ENCODE peak calls at places on chromosomes 12 and 14, in ten cellular contexts. H, O, P, D, X, Z, B, V, S and A are unnamed samples.

GRCh38 chr14:80414080-80414479 is 202.8 kb upstream of the DIO2 start:
- DNase-seq in H (no peak), O (no peak), P (no peak), D (no peak), X (no peak), Z (no peak), B (no peak), V (no peak), S (no peak), A (no peak)

GRCh38 chr12:66071556-66071955 is 59.0 kb downstream of the LLPH start:
- DNase-seq in H (no peak), O (no peak), P (no peak), D (no peak), X (no peak), Z (no peak), B (no peak), V (no peak), S (no peak), A (no peak)

GRCh38 chr12:50620050-50620974 is 115.5 kb downstream of the DIP2B start:
- DNase-seq in H (peak; percentile 29), O (no peak), P (peak; percentile 95), D (peak; percentile 55), X (no peak), Z (no peak), B (no peak), V (peak; percentile 85), S (no peak), A (no peak)

GRCh38 chr12:1935700-1936378 is 17.4 kb upstream of the CACNA2D4 start:
- DNase-seq in H (no peak), O (peak; percentile 54), P (no peak), D (no peak), X (no peak), Z (no peak), B (no peak), V (no peak), S (no peak), A (no peak)

GRCh38 chr12:27973487-27973890 is 956 bp upstream of the PTHLH start:
- DNase-seq in H (no peak), O (no peak), P (peak; percentile 69), D (no peak), X (no peak), Z (no peak), B (no peak), V (peak; percentile 41), S (no peak), A (no peak)

GRCh38 chr14:90717916-90718315 is 98.3 kb downstream of the TTC7B start:
- DNase-seq in H (no peak), O (no peak), P (peak; percentile 63), D (no peak), X (no peak), Z (no peak), B (no peak), V (peak; percentile 53), S (no peak), A (no peak)

GRCh38 chr14:75273272-75274044 is 5.2 kb upstream of the FOS start:
- DNase-seq in H (no peak), O (no peak), P (peak; percentile 93), D (no peak), X (no peak), Z (no peak), B (no peak), V (peak; percentile 98), S (no peak), A (no peak)

GRCh38 chr14:62077676-62078261 is 315.5 kb downstream of the SNAPC1 start:
- DNase-seq in H (no peak), O (no peak), P (no peak), D (no peak), X (no peak), Z (no peak), B (peak; percentile 68), V (no peak), S (no peak), A (no peak)

GRCh38 chr14:69481815-69482568 is 2.5 kb upstream of the PLEKHD1 start:
- DNase-seq in H (no peak), O (no peak), P (no peak), D (no peak), X (no peak), Z (no peak), B (no peak), V (no peak), S (no peak), A (no peak)

GRCh38 chr12:131231194-131231980 is 277.7 kb downstream of the ADGRD1 start:
- DNase-seq in H (no peak), O (no peak), P (no peak), D (no peak), X (no peak), Z (peak; percentile 50), B (no peak), V (no peak), S (no peak), A (no peak)

GRCh38 chr14:61080591-61081010 is 99.6 kb downstream of the SLC38A6 start:
- DNase-seq in H (no peak), O (no peak), P (peak; percentile 83), D (no peak), X (peak; percentile 66), Z (no peak), B (no peak), V (peak; percentile 80), S (no peak), A (no peak)

GRCh38 chr12:14393736-14394135 is 28.3 kb downstream of the ATF7IP start:
- DNase-seq in H (no peak), O (no peak), P (peak; percentile 39), D (no peak), X (no peak), Z (no peak), B (no peak), V (no peak), S (no peak), A (no peak)
- H3K27ac ChIP-seq in H (no peak overlapping the region), O (peak overlapping the region; percentile 63), P (no peak overlapping the region), D (peak overlapping the region; percentile 93), X (peak overlapping the region; percentile 65), Z (no peak overlapping the region), B (no peak overlapping the region), V (no peak overlapping the region), S (no peak overlapping the region), A (peak overlapping the region; percentile 29)

DNA sequence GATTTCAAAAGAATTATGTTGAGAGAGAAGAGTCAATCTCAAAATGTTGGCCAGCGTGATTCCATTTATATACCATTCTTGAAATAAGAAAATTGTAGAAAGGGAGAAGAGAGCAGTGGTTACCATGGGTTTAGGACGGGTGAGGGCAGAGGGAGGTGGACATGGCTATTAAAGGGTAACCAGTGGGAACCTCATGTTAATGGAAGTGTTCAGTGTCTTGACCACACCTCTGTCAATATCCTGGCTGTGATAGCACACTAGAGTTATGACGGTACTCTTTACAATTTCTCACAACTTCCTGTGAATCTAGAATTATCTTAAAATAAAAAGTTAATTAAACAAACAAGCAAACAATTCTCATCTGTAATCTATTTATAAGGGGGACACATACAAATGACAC is 821.2 kb downstream of the VRK1 start:
- DNase-seq in H (no peak), O (no peak), P (no peak), D (no peak), X (no peak), Z (no peak), B (no peak), V (no peak), S (no peak), A (no peak)
- H3K9me3 ChIP-seq in H (peaks cover 3% of the 10 kb centered on the region), O (peaks cover 20% of the 10 kb centered on the region), P (peaks cover 8% of the 10 kb centered on the region), D (peaks cover 13% of the 10 kb centered on the region), X (no peaks in the 10 kb centered on the region), Z (no peaks in the 10 kb centered on the region), B (no peaks in the 10 kb centered on the region), V (no peaks in the 10 kb centered on the region), S (no peaks in the 10 kb centered on the region), A (peaks cover 5% of the 10 kb centered on the region)

DNA sequence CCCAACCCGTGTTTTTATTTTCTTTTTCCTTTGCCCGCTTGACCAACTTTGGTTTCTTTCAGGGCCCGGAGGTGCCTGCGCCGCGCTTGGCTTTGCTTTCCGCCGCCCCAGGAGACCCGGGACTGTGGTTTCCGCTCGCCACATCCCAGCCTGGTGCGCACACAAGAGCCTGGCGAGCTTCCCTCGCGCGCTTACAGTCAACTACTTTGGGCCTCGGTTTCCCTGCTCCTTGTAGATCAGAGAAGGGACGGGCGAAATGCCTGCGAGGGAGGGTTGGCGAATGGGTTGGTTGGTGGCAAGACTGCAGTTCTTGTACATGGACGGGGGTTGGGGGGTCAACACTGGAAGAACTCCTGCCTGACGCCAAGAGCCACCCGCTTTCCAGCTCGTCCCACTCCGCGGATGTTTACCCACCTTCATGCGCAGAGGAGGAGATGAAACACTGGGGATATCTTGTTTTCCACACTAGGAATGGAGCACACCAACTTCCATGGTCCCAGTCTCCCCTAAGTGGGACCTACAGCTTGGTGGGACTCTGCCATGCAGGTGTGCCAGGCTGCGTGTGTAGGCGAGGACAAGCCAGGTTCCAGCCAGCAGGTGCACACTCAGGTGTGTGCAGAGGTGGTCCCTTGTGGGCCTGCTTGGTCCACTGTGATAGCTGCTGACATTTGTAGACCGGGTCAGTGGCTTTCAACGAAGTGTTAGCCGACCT is 16.6 kb upstream of the TBX3 start:
- DNase-seq in H (no peak), O (no peak), P (no peak), D (peak; percentile 31), X (no peak), Z (no peak), B (no peak), V (no peak), S (no peak), A (no peak)
- H3K36me3 ChIP-seq in H (no peaks in the 10 kb centered on the region), O (no peaks in the 10 kb centered on the region), P (no peaks in the 10 kb centered on the region), D (no peaks in the 10 kb centered on the region), X (no peaks in the 10 kb centered on the region), Z (no peaks in the 10 kb centered on the region), B (no peaks in the 10 kb centered on the region), V (no peaks in the 10 kb centered on the region), S (no peaks in the 10 kb centered on the region), A (no peaks in the 10 kb centered on the region)

GRCh38 chr14:64849940-64850339 is 29.8 kb downstream of the SPTB start:
- DNase-seq in H (no peak), O (no peak), P (no peak), D (no peak), X (no peak), Z (no peak), B (no peak), V (no peak), S (no peak), A (no peak)
- H3K27ac ChIP-seq in H (no peak overlapping the region), O (no peak overlapping the region), P (no peak overlapping the region), D (no peak overlapping the region), X (no peak overlapping the region), Z (no peak overlapping the region), B (no peak overlapping the region), V (no peak overlapping the region), S (no peak overlapping the region), A (no peak overlapping the region)